ENCODE peak calls at places on chromosomes 5 and 9, in nine cellular contexts. O, F, S, P, V, U, Z, Q and H are unnamed samples.

GRCh38 chr9:70588999-70589398 is 174.5 kb upstream of the KLF9 start:
- DNase-seq in O (no peak), F (no peak), S (no peak), P (no peak), V (no peak), U (no peak), Z (no peak), Q (no peak), H (no peak)

GRCh38 chr9:124353166-124353768 is 62.0 kb downstream of the PSMB7 start:
- DNase-seq in O (no peak), F (no peak), S (no peak), P (no peak), V (no peak), U (no peak), Z (no peak), Q (no peak), H (no peak)

GRCh38 chr5:169742773-169743296 is 105.8 kb downstream of the DOCK2 start:
- DNase-seq in O (no peak), F (peak; percentile 77), S (peak; percentile 84), P (no peak), V (no peak), U (no peak), Z (peak; percentile 54), Q (no peak), H (no peak)

GRCh38 chr9:36021968-36022367 is 14.7 kb upstream of the RECK start:
- DNase-seq in O (peak; percentile 40), F (no peak), S (no peak), P (no peak), V (no peak), U (no peak), Z (no peak), Q (no peak), H (no peak)

GRCh38 chr5:76441101-76441500 is 38.0 kb downstream of the IQGAP2 start:
- DNase-seq in O (no peak), F (no peak), S (no peak), P (no peak), V (no peak), U (no peak), Z (no peak), Q (no peak), H (peak; percentile 33)

GRCh38 chr5:57133574-57133973 is 40.3 kb upstream of the GPBP1 start:
- DNase-seq in O (no peak), F (no peak), S (no peak), P (no peak), V (no peak), U (no peak), Z (no peak), Q (no peak), H (no peak)

GRCh38 chr5:171207256-171207866 is 101.7 kb upstream of the TLX3 start:
- DNase-seq in O (peak; percentile 72), F (peak; percentile 70), S (peak; percentile 66), P (peak; percentile 12), V (peak; percentile 61), U (peak; percentile 68), Z (peak; percentile 16), Q (peak; percentile 80), H (peak; percentile 52)

GRCh38 chr5:55993013-55993412 is 1.8 kb downstream of the IL6ST start:
- DNase-seq in O (peak; percentile 41), F (peak; percentile 51), S (peak; percentile 57), P (no peak), V (peak; percentile 11), U (no peak), Z (peak; percentile 19), Q (peak; percentile 40), H (peak; percentile 13)

GRCh38 chr9:117375956-117376355 is 38.9 kb downstream of the ASTN2 start:
- DNase-seq in O (no peak), F (no peak), S (no peak), P (no peak), V (no peak), U (no peak), Z (no peak), Q (no peak), H (no peak)

GRCh38 chr9:117368684-117369230 is 46.1 kb downstream of the ASTN2 start:
- DNase-seq in O (no peak), F (no peak), S (no peak), P (no peak), V (no peak), U (no peak), Z (no peak), Q (peak; percentile 33), H (no peak)

GRCh38 chr9:117377046-117377445 is 37.8 kb downstream of the ASTN2 start:
- DNase-seq in O (no peak), F (no peak), S (no peak), P (no peak), V (peak; percentile 29), U (no peak), Z (no peak), Q (peak; percentile 56), H (no peak)

DNA sequence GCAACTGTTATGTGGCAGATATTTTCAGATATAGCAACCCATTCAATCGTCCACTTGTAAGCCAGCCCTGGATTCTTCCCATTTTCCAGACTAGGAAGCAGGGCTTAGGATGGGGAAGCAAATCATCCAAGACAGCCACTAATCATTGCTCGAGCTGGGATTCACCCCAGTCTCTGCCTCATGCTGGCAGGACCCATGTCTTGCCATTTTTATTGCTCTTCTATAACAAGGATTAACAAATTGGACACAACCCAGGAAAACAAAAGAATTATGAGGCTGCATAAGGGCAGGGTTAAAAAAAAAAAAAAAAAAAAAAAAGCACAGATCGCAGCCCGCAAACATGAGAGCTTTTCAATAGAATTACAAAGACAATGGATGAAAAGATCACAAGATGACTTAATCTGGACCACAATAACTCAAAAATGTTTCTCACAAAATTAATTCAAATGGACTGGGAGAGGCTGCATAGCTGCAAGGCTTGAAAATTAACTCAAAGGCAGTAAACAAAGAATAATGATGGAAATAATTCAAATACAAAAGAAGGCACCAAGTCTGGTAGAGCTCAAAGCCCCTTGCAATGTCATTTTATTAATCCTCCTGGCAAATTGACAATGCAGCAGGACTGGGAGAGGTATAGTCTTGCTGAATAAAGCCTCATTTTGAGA is 40.6 kb downstream of the ASTN2 start:
- DNase-seq in O (no peak), F (no peak), S (no peak), P (no peak), V (no peak), U (no peak), Z (no peak), Q (no peak), H (no peak)
- TF ChIP-seq EZH2 in O (no peak), F (no peak), S (no peak), P (no peak), V (no peak), U (no peak), Z (no peak), Q (no peak), H (no peak)

GRCh38 chr5:73438897-73439470 is 9.6 kb downstream of the FOXD1 start:
- DNase-seq in O (no peak), F (peak; percentile 26), S (peak; percentile 28), P (no peak), V (no peak), U (no peak), Z (no peak), Q (no peak), H (no peak)

GRCh38 chr5:73436535-73437125 is 11.9 kb downstream of the FOXD1 start:
- DNase-seq in O (no peak), F (peak; percentile 4), S (peak; percentile 40), P (no peak), V (no peak), U (no peak), Z (no peak), Q (peak; percentile 49), H (no peak)

GRCh38 chr5:73435640-73436534 is 12.7 kb downstream of the FOXD1 start:
- DNase-seq in O (no peak), F (peak; percentile 6), S (peak; percentile 41), P (no peak), V (peak; percentile 79), U (no peak), Z (no peak), Q (peak; percentile 54), H (no peak)

GRCh38 chr5:73438048-73438896 is 10.3 kb downstream of the FOXD1 start:
- DNase-seq in O (no peak), F (peak; percentile 35), S (no peak), P (no peak), V (no peak), U (no peak), Z (no peak), Q (no peak), H (no peak)

GRCh38 chr5:73437126-73438047 is 11.2 kb downstream of the FOXD1 start:
- DNase-seq in O (peak; percentile 43), F (peak; percentile 90), S (peak; percentile 77), P (no peak), V (peak; percentile 91), U (no peak), Z (peak; percentile 64), Q (peak; percentile 82), H (peak; percentile 37)
- TF ChIP-seq EZH2 in O (no peak), F (no peak), S (no peak), P (no peak), V (peak; percentile 58), U (no peak), Z (no peak), Q (peak; percentile 90), H (no peak)

GRCh38 chr9:130666393-130667116 is 2.2 kb downstream of the PRDM12 start:
- DNase-seq in O (no peak), F (no peak), S (no peak), P (no peak), V (peak; percentile 57), U (no peak), Z (no peak), Q (peak; percentile 45), H (no peak)

GRCh38 chr9:130665431-130666392 is 1.3 kb downstream of the PRDM12 start:
- DNase-seq in O (no peak), F (peak; percentile 40), S (no peak), P (no peak), V (peak; percentile 92), U (no peak), Z (no peak), Q (peak; percentile 76), H (no peak)

GRCh38 chr9:130664191-130665028 is at the start of gene PRDM12:
- DNase-seq in O (no peak), F (peak; percentile 34), S (no peak), P (no peak), V (peak; percentile 66), U (no peak), Z (no peak), Q (peak; percentile 80), H (no peak)

GRCh38 chr9:130663258-130664171 is 879 bp upstream of the PRDM12 start:
- DNase-seq in O (no peak), F (peak; percentile 44), S (no peak), P (no peak), V (peak; percentile 65), U (no peak), Z (no peak), Q (peak; percentile 83), H (no peak)

GRCh38 chr9:130665029-130665430 is 636 bp downstream of the PRDM12 start:
- DNase-seq in O (no peak), F (no peak), S (no peak), P (no peak), V (peak; percentile 55), U (no peak), Z (no peak), Q (no peak), H (no peak)
- TF ChIP-seq EZH2 in O (no peak), F (no peak), S (no peak), P (peak; percentile 84), V (peak; percentile 91), U (no peak), Z (peak; percentile 11), Q (no peak), H (peak; percentile 1)

GRCh38 chr5:154474267-154474956 is 3.6 kb downstream of the HAND1 start:
- DNase-seq in O (no peak), F (no peak), S (no peak), P (no peak), V (peak; percentile 24), U (no peak), Z (no peak), Q (peak; percentile 12), H (no peak)

GRCh38 chr5:154475613-154476342 is 2.2 kb downstream of the HAND1 start:
- DNase-seq in O (no peak), F (no peak), S (no peak), P (no peak), V (peak; percentile 85), U (no peak), Z (no peak), Q (peak; percentile 62), H (no peak)

GRCh38 chr5:154474957-154475334 is 3.1 kb downstream of the HAND1 start:
- DNase-seq in O (no peak), F (no peak), S (no peak), P (no peak), V (no peak), U (no peak), Z (no peak), Q (peak; percentile 14), H (no peak)

GRCh38 chr5:154472871-154473580 is 5.0 kb downstream of the HAND1 start:
- DNase-seq in O (no peak), F (no peak), S (no peak), P (no peak), V (peak; percentile 47), U (no peak), Z (no peak), Q (peak; percentile 80), H (no peak)

DNA sequence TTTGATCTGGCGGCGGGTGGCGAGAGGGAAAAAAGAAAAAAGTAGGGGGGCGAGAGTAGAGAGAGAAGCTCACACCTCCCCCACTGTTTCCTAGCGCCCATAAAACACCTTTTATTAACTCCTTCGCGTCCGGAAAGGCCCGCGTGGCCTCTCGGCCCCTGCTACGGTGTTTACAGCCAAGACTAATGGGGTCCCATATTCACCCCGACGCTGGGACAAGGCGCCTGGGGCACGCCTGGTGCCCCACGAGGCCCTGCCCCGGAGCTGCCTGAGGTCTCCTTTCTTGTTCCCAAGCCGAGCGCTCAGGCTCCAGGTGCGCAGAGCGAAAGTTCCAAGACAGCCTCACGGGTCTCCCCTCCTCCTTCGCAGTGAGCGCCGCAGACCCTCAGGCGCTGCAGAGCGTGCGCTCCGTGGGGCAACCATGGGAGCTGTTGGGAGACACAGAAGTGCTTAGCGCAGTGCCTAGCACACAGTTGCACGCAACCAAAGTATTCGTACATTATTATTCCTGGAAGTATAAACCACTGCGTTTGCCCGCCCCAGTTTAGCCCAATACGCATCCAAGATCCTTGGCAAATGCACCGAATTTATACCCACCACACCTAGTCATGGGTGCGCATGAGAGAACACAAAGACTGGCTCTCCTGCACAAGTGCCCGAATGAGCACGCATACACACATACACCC is 4.3 kb downstream of the HAND1 start:
- DNase-seq in O (no peak), F (no peak), S (no peak), P (no peak), V (peak; percentile 62), U (no peak), Z (no peak), Q (peak; percentile 82), H (no peak)
- TF ChIP-seq EZH2 in O (no peak), F (no peak), S (peak; percentile 82), P (no peak), V (peak; percentile 91), U (no peak), Z (peak; percentile 94), Q (peak; percentile 96), H (no peak)